ENCODE peak calls at places on chromosomes 2 and 18, in five cellular contexts. V, O, R, H and M are unnamed samples. For H3K27me3, the result is how much of the 10 kb centered on the place peaks cover.

GRCh38 chr2:168992591-168993349 is 38.4 kb downstream of the ABCB11 start:
- DNase-seq in V (no peak), O (no peak), R (no peak), H (peak), M (no peak)

GRCh38 chr2:124983595-124983994 is 958.5 kb downstream of the CNTNAP5 start:
- DNase-seq in V (no peak), R (no peak), H (peak), O (no peak), M (no peak)

GRCh38 chr2:236338495-236339184 is 74.4 kb upstream of the ASB18 start:
- DNase-seq in O (no peak), V (no peak), H (no peak), R (no peak), M (no peak)

GRCh38 chr2:237704476-237705224 is 77.3 kb downstream of the LRRFIP1 start:
- DNase-seq in O (no peak), V (no peak), H (peak), R (no peak), M (no peak)

GRCh38 chr2:187547353-187547979 is 6.8 kb downstream of the TFPI start:
- DNase-seq in H (peak), O (no peak), V (no peak), R (no peak), M (no peak)

GRCh38 chr2:124755386-124755785 is 730.3 kb downstream of the CNTNAP5 start:
- DNase-seq in H (no peak), V (no peak), R (no peak), O (no peak), M (no peak)

GRCh38 chr2:9249036-9249800 is 42.6 kb downstream of the ASAP2 start:
- DNase-seq in V (no peak), R (no peak), O (no peak), H (peak), M (no peak)

GRCh38 chr2:232368311-232368731 is 10.2 kb upstream of the ALPP start:
- DNase-seq in H (no peak), V (peak), O (peak), R (no peak), M (no peak)

GRCh38 chr2:172451923-172452322 is 24.5 kb downstream of the ITGA6 start:
- DNase-seq in O (no peak), V (no peak), R (no peak), H (no peak), M (no peak)

GRCh38 chr18:45621068-45621511 is 5.8 kb downstream of the SLC14A2 start:
- DNase-seq in V (peak), R (peak), H (peak), O (no peak), M (no peak)

GRCh38 chr2:177772529-177772928 is 300.0 kb downstream of the PDE11A start:
- DNase-seq in O (no peak), V (no peak), H (peak), R (no peak), M (no peak)

GRCh38 chr2:24559714-24560113 is 68.7 kb downstream of the NCOA1 start:
- DNase-seq in O (no peak), H (no peak), R (no peak), V (no peak), M (no peak)

GRCh38 chr2:135709992-135710391 is 31.7 kb upstream of the UBXN4 start:
- DNase-seq in H (peak), R (peak), V (peak), O (peak), M (peak)

GRCh38 chr2:8413589-8414135 is 268.2 kb upstream of the ID2 start:
- DNase-seq in H (no peak), V (no peak), R (no peak), O (no peak), M (no peak)

GRCh38 chr18:3213231-3214059 is 6.3 kb downstream of the MYOM1 start:
- DNase-seq in H (no peak), O (no peak), V (no peak), R (no peak), M (no peak)

GRCh38 chr2:176291335-176291734 is 22.1 kb downstream of the MTX2 start:
- DNase-seq in H (no peak), O (no peak), R (no peak), V (no peak), M (no peak)

GRCh38 chr2:131015764-131016163 is 77.5 kb downstream of the FAM168B start:
- DNase-seq in O (no peak), H (no peak), R (no peak), V (no peak), M (no peak)

GRCh38 chr2:160561551-160562280 is 68.1 kb upstream of the RBMS1 start:
- DNase-seq in R (no peak), H (peak), O (no peak), V (no peak), M (no peak)

DNA sequence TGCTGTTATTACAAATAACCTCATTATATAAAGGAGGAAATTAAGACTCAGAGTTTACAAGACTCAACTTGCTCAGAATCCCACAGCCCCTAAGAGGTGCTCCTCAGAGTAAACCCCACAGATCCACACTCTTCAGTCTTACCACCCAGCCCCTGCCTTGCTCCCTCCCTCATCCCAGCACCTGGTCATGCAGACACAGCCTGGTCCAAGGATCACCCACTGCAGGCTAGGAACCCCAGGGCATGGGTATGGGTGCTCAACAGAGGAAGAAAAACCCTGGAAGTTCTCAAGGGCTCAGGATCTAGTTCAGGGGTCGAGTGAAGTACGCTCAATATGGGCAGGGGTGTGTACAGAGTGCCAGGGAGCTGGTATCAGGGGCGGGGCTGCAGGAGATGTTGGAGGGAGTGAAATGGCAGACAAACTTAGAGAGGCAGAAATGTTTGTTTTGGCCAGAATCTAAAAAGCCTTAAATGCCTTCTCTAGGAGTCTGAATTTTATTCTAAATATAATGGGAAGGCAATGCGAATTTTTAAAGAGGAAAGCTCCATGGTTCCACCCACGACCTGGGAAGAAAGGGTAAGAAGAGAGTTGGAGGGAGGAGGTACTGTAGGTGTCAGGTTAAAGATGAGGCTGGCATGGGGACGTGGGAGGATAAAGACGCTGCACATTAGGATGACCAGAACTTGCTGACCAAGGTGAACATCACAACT is 79.1 kb upstream of the MGAT4A start:
- DNase-seq in H (no peak), R (no peak), O (no peak), V (no peak), M (no peak)
- H3K4me3 ChIP-seq in H (no peak), R (no peak), O (no peak), V (no peak), M (no peak)

DNA sequence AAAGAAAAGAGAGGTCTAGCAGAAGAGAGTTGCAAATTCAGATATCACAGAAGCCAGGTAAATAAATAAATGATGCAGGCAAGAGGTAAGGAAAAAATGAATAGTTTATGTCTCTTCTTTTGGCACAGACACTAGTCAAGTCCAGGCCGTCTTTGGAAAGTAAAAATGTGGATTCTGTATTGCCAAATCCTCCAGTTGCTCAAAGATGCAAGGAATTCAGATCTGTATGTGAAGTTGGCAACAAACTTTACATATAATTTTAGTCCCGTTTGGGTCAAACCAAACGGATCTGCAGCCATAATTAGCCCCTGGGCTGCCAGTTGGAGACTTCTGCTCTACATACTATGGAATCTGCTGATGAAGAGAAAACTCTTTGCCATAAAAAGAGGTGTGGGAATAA is 200.5 kb upstream of the RND3 start:
- DNase-seq in H (no peak), O (no peak), R (no peak), V (no peak), M (no peak)
- H3K27me3 ChIP-seq in H (under half), O (under half), R (under half), V (under half), M (under half)

DNA sequence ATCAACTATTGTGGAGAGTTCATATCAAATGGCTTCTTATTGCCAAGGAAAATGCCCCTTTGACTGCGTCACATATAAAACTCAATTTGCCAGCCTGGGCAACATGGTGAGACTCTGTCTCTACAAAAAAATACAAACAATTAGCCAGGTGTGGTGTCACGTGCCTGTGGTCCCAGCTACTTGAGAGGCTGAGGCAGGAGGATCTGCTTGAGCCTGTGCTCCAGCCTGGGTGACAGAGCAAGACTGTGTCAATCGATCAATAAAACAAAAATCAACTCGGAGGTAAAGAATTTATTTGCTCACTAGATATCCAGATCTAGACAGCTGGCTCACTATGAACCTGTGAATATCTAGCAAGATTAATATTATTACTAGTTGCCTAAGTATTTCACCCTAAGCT is 1.7 kb upstream of the ZCCHC2 start:
- DNase-seq in R (no peak), V (no peak), H (no peak), O (no peak), M (no peak)
- H3K4me3 ChIP-seq in R (no peak), V (no peak), H (no peak), O (no peak), M (no peak)

GRCh38 chr2:240109386-240109785 is 26.7 kb downstream of the COPS9 start:
- DNase-seq in R (no peak), V (no peak), O (no peak), H (no peak), M (no peak)

GRCh38 chr2:240107386-240107785 is 28.7 kb downstream of the COPS9 start:
- DNase-seq in R (no peak), O (no peak), H (no peak), V (no peak), M (no peak)

GRCh38 chr2:240111253-240111652 is 24.9 kb downstream of the COPS9 start:
- DNase-seq in V (no peak), R (no peak), O (no peak), H (peak), M (no peak)

DNA sequence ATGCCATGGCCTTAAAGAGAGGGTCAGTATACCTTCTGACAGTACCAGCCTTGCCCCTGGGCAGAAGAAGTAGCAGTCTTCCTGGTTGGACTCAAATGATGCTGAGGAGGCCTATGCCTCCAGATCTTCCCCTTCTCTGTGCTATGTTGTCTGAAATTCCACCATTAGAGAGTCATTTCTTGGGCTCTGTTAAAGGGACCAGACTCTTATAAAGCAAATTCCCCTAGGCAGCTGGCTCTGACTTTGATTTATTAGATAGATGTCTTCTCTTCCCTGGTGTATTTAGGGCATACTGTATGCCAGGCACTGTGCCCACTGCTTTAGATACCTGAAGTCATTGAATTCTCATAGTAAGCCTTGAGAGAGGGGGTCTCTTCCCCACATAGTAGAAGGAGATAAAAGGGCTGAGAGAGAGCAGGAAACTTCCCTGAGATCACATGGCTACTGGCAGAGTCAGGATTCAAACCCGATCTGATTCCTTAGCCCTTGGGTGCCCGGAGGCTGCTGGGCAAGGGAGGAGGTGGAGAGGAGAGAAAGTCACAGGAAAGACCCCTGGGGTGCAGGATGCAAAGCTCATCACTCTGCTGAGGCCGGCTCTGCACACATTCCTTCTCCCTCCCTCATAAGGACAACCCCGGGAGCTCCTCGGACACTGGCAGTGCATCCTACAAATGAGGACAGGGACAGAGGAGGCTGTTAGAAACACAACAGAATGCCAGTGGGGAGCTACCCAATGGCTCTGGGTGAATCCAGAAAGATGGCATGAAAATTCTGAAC is 23.0 kb downstream of the COPS9 start:
- DNase-seq in R (no peak), O (no peak), H (no peak), V (no peak), M (no peak)
- H3K27me3 ChIP-seq in R (under half), O (under half), H (under half), V (under half), M (under half)

DNA sequence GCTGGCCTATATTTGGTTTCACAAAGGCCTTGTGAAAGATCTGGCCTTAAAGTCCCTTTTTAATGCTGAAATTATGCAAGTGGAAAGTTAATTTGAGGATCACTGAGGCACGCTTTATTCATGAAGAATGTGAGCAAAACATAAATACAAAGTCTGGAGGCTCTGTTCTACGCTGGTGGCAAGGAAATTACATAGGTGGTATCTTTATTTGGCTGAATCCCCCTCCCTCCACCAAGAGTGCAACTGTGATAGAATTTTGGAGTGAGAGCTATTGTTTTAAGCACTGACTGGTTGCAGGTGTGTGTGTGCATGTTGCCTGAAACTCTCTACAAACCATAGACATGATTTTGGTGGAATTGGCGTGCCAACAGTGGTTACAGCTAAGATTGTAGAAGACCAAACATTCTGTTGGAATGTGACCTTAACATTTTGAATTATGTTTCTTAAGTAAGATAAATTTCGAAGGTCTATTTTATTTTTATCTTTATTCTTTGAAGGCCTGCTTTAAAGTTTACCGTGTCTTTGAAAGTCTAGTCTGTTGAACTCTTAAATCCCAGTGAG is 114.3 kb downstream of the SPTBN1 start:
- DNase-seq in V (no peak), O (no peak), H (no peak), R (no peak), M (no peak)
- H3K4me3 ChIP-seq in V (peak), O (no peak), H (no peak), R (no peak), M (no peak)